ENCODE peak calls at places on chromosomes 6 and 20, in five cellular contexts. K is caudate nucleus; S is cardiac muscle cell; F is stimulated activated CD4-positive, alpha-beta T cell treated with anti-CD3 and anti-CD28 coated beads, Interleukin-12 subunit alpha, Interleukin-12 subunit beta, amount 100 ng/mL, for 24 hours; U is activated effector memory CD4-positive, alpha-beta T cell treated with anti-CD3 and anti-CD28 coated beads, Interleukin-2, amount 50 U/mL, for 16 hours. Y is an unnamed sample.

GRCh38 chr6:14025160-14025559 is 92.4 kb upstream of the CD83 start:
- DNase-seq in F (no peak), S (no peak), U (no peak), K (no peak), Y (no peak)

GRCh38 chr6:77021232-77021631 is 442.1 kb downstream of the HTR1B start:
- DNase-seq in F (no peak), U (no peak), S (no peak), K (no peak), Y (no peak)

GRCh38 chr6:17015551-17016381 is 86.1 kb upstream of the STMND1 start:
- DNase-seq in U (peak), K (no peak), F (peak), S (peak), Y (no peak)

GRCh38 chr20:62891111-62891510 is 29.5 kb upstream of the TCFL5 start:
- DNase-seq in F (no peak), U (peak), S (no peak), K (no peak), Y (no peak)

GRCh38 chr6:170444811-170445211 is 108.3 kb downstream of the PSMB1 start:
- DNase-seq in U (peak), S (no peak), F (no peak), K (no peak), Y (no peak)

GRCh38 chr6:72826744-72827438 is 205.0 kb downstream of the KCNQ5 start:
- DNase-seq in K (no peak), F (no peak), U (no peak), S (peak), Y (no peak)

GRCh38 chr6:136729832-136730231 is 62.4 kb downstream of the MAP3K5 start:
- DNase-seq in F (no peak), K (no peak), S (no peak), U (no peak), Y (no peak)

GRCh38 chr6:13710552-13711383 is 867 bp downstream of the RANBP9 start:
- DNase-seq in S (no peak), U (peak), K (peak), F (no peak), Y (peak)

GRCh38 chr6:154277578-154278128 is 79.0 kb downstream of the IPCEF1 start:
- DNase-seq in S (no peak), U (peak), F (no peak), K (no peak), Y (no peak)

GRCh38 chr20:8394308-8394945 is 262.4 kb downstream of the PLCB1 start:
- DNase-seq in K (no peak), U (no peak), S (peak), F (no peak), Y (no peak)

GRCh38 chr6:155452576-155452975 is 3.1 kb downstream of the NOX3 start:
- DNase-seq in S (no peak), K (no peak), U (no peak), F (no peak), Y (no peak)

GRCh38 chr20:54179946-54180345 is 6.2 kb upstream of the CYP24A1 start:
- DNase-seq in K (no peak), U (no peak), S (no peak), F (no peak), Y (no peak)

GRCh38 chr6:16320533-16321340 is 82.3 kb downstream of the GMPR start:
- DNase-seq in K (no peak), U (no peak), F (no peak), S (peak), Y (no peak)

GRCh38 chr6:86152546-86152945 is 509.9 kb upstream of the SYNCRIP start:
- DNase-seq in F (no peak), U (no peak), K (no peak), S (no peak), Y (no peak)

GRCh38 chr20:57180954-57181353 is 85.5 kb downstream of the BMP7 start:
- DNase-seq in K (no peak), F (no peak), U (no peak), S (no peak), Y (no peak)

GRCh38 chr6:6177754-6178153 is 142.7 kb downstream of the F13A1 start:
- DNase-seq in U (no peak), F (no peak), K (no peak), S (no peak), Y (no peak)

GRCh38 chr6:44734886-44735630 is 347.6 kb downstream of the CDC5L start:
- DNase-seq in U (no peak), K (no peak), S (no peak), F (no peak), Y (no peak)

GRCh38 chr6:150050846-150051245 is 18.1 kb downstream of the ULBP3 start:
- DNase-seq in U (no peak), F (no peak), K (no peak), S (no peak), Y (no peak)

GRCh38 chr6:116244284-116244683 is 9.6 kb downstream of the TSPYL4 start:
- DNase-seq in K (no peak), F (no peak), S (no peak), U (no peak), Y (peak)

GRCh38 chr6:107607109-107607508 is 117.2 kb downstream of the SOBP start:
- DNase-seq in S (peak), U (no peak), F (no peak), K (no peak), Y (no peak)

GRCh38 chr6:45577836-45578504 is 200.2 kb upstream of the SUPT3H start:
- DNase-seq in S (peak), U (no peak), F (no peak), K (no peak), Y (no peak)

GRCh38 chr6:165850434-165851019 is 187.5 kb upstream of the PDE10A start:
- DNase-seq in U (peak), S (peak), K (peak), F (peak), Y (peak)

GRCh38 chr20:57525328-57526053 is 551 bp upstream of the CTCFL start:
- DNase-seq in F (no peak), U (no peak), S (no peak), K (no peak), Y (no peak)

GRCh38 chr6:144150673-144151009 is 324 bp downstream of the STX11 start:
- DNase-seq in S (no peak), U (peak), K (no peak), F (peak), Y (no peak)

GRCh38 chr6:163620670-163621330 is 206.3 kb downstream of the QKI start:
- DNase-seq in K (no peak), F (no peak), U (no peak), S (no peak), Y (no peak)

GRCh38 chr6:74068945-74069570 is 373.1 kb downstream of the CD109 start:
- DNase-seq in S (peak), F (no peak), U (no peak), K (no peak), Y (no peak)

GRCh38 chr20:57811373-57812020 is 101.7 kb upstream of the PMEPA1 start:
- DNase-seq in F (no peak), U (no peak), K (no peak), S (no peak), Y (no peak)

GRCh38 chr6:44117397-44118128 is 9.7 kb downstream of the MRPL14 start:
- DNase-seq in U (no peak), F (no peak), S (no peak), K (no peak), Y (peak)

GRCh38 chr6:5751525-5752252 is 255.0 kb downstream of the NRN1 start:
- DNase-seq in F (no peak), S (peak), K (no peak), U (no peak), Y (no peak)

GRCh38 chr20:31815408-31816188 is 3.6 kb upstream of the MYLK2 start:
- DNase-seq in F (no peak), S (peak), K (no peak), U (peak), Y (no peak)

Y was measured in stomach.